ENCODE peak calls at places on chromosomes 1 and 21, in ten cellular contexts. R is left ventricle myocardium inferior; O is cardiac muscle cell; H is A549; V is heart left ventricle; G is aorta; M is CD4-positive, alpha-beta memory T cell; U is SJSA1; S is thoracic aorta; A is right lobe of liver. K is an unnamed sample. For H3K4me1, the result is how much of the 10 kb centered on the place peaks cover.

GRCh38 chr1:34373912-34374311 is 197.2 kb downstream of the C1orf94 start:
- DNase-seq in U (no peak), G (no peak), V (no peak), H (no peak), R (no peak), O (no peak), M (no peak), A (no peak), S (no peak), K (no peak)

GRCh38 chr1:235019456-235019855 is 109.2 kb downstream of the TOMM20 start:
- DNase-seq in G (no peak), M (no peak), S (no peak), A (no peak), O (no peak), R (no peak), V (no peak), U (no peak), H (no peak), K (no peak)

GRCh38 chr1:59445040-59445439 is 148.1 kb downstream of the FGGY start:
- DNase-seq in U (no peak), V (no peak), R (no peak), H (peak), A (no peak), O (peak), G (no peak), M (no peak), S (no peak), K (no peak)

GRCh38 chr21:31893841-31894240 is 21.0 kb downstream of the HUNK start:
- DNase-seq in O (no peak), G (no peak), M (no peak), H (no peak), S (no peak), V (no peak), R (no peak), A (no peak), U (no peak), K (peak)

GRCh38 chr1:65512383-65512782 is 91.9 kb downstream of the LEPR start:
- DNase-seq in O (no peak), M (no peak), R (no peak), U (no peak), H (no peak), A (peak), S (no peak), G (no peak), V (no peak), K (no peak)

GRCh38 chr1:53752281-53752680 is 13.3 kb upstream of the GLIS1 start:
- DNase-seq in G (no peak), O (no peak), H (no peak), M (no peak), R (no peak), V (no peak), U (no peak), A (no peak), S (no peak), K (no peak)

GRCh38 chr1:209766051-209766450 is 10.2 kb downstream of the TRAF3IP3 start:
- DNase-seq in V (no peak), M (no peak), R (no peak), A (no peak), G (no peak), H (no peak), U (no peak), S (no peak), O (no peak), K (no peak)

GRCh38 chr1:59318271-59318865 is 21.5 kb downstream of the FGGY start:
- DNase-seq in M (no peak), V (no peak), H (no peak), A (no peak), R (peak), O (no peak), U (no peak), G (no peak), S (no peak), K (no peak)

GRCh38 chr1:111515291-111516007 is 12.0 kb upstream of the ADORA3 start:
- DNase-seq in M (no peak), A (peak), U (no peak), R (peak), V (peak), O (peak), G (peak), H (no peak), S (no peak), K (no peak)

GRCh38 chr1:179929955-179930798 is 24.4 kb upstream of the CEP350 start:
- DNase-seq in O (no peak), M (no peak), G (no peak), V (no peak), R (no peak), S (no peak), H (no peak), U (no peak), A (no peak), K (no peak)

GRCh38 chr1:161119379-161120061 is 1.6 kb downstream of the NIT1 start:
- DNase-seq in R (no peak), O (peak), A (peak), V (no peak), S (no peak), U (no peak), H (peak), M (peak), G (no peak), K (peak)

GRCh38 chr1:12275370-12275769 is 45.5 kb downstream of the VPS13D start:
- DNase-seq in V (no peak), M (peak), H (peak), O (peak), G (peak), R (peak), U (peak), A (no peak), S (no peak), K (peak)

DNA sequence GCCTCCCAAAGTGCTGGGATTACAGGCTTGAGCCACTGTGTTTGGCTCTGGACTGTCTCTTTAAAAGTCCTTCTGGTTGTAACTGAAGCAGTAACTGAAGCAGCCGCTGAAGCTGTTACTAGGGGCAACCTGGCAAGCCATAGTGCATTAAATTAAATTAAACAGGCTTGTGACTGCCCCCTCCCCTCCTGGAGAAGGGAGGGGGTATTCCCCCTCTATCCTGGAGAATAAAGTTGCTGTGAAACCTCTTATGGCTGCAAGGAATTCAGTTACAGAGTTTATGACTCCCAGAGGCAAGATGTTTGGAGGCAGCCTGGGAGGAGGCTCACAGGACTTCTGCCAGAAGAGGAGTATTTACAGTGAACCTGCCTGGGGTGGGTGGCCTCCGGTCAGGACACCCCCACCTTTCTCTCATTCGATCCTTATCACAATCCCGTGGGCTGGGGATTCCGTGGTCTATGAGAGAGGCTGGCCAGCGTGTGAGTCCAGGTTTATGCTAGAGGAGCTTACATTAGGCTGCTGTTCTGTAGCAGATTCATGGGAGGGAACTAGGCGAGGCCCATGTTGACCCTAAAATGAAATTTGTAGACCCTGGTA is 8.3 kb downstream of the TTC22 start:
- DNase-seq in V (no peak), U (no peak), S (no peak), G (no peak), H (no peak), O (no peak), R (no peak), M (no peak), A (no peak), K (no peak)
- H3K4me3 ChIP-seq in V (no peak), U (no peak), S (no peak), G (no peak), H (no peak), O (no peak), R (no peak), M (no peak), A (no peak), K (no peak)

GRCh38 chr1:30744060-30744756 is 13.4 kb downstream of the LAPTM5 start:
- DNase-seq in H (no peak), M (no peak), R (no peak), S (no peak), A (no peak), G (no peak), O (peak), V (no peak), U (no peak), K (no peak)

GRCh38 chr1:30746212-30747027 is 11.2 kb downstream of the LAPTM5 start:
- DNase-seq in S (no peak), A (no peak), R (no peak), V (no peak), G (no peak), O (no peak), M (no peak), H (no peak), U (no peak), K (no peak)

GRCh38 chr1:30745156-30745833 is 12.3 kb downstream of the LAPTM5 start:
- DNase-seq in M (no peak), O (no peak), A (no peak), V (no peak), G (no peak), R (no peak), S (no peak), H (no peak), U (no peak), K (no peak)

GRCh38 chr1:30747028-30748008 is 10.3 kb downstream of the LAPTM5 start:
- DNase-seq in V (no peak), A (no peak), R (no peak), O (no peak), U (no peak), M (no peak), G (no peak), H (no peak), S (no peak), K (no peak)

GRCh38 chr1:30745834-30746208 is 11.8 kb downstream of the LAPTM5 start:
- DNase-seq in H (no peak), A (no peak), V (no peak), R (no peak), G (no peak), M (no peak), S (no peak), U (no peak), O (no peak), K (no peak)
- H3K4me1 ChIP-seq in H (under half), A (under half), V (under half), R (under half), G (under half), M (half or more), S (under half), U (under half), O (under half), K (under half)

GRCh38 chr1:192554904-192555303 is 20.7 kb upstream of the RGS1 start:
- DNase-seq in V (no peak), U (no peak), H (no peak), S (no peak), A (no peak), R (no peak), G (no peak), M (no peak), O (no peak), K (no peak)

GRCh38 chr1:192550922-192551534 is 24.5 kb upstream of the RGS1 start:
- DNase-seq in A (no peak), O (peak), G (no peak), U (no peak), V (no peak), S (no peak), R (no peak), H (peak), M (no peak), K (no peak)

GRCh38 chr1:192555399-192555798 is 20.2 kb upstream of the RGS1 start:
- DNase-seq in S (no peak), M (no peak), H (no peak), O (no peak), V (no peak), A (no peak), R (no peak), U (no peak), G (no peak), K (no peak)

GRCh38 chr1:192553741-192554140 is 21.8 kb upstream of the RGS1 start:
- DNase-seq in H (no peak), M (no peak), U (no peak), S (no peak), O (no peak), G (no peak), V (no peak), R (no peak), A (no peak), K (no peak)

GRCh38 chr1:192552619-192553225 is 22.9 kb upstream of the RGS1 start:
- DNase-seq in O (no peak), A (no peak), U (no peak), M (peak), G (no peak), S (no peak), R (no peak), V (no peak), H (no peak), K (no peak)
- H3K27ac ChIP-seq in O (no peak), A (no peak), U (no peak), M (peak), G (no peak), S (peak), R (no peak), V (no peak), H (no peak), K (no peak)

GRCh38 chr21:46114963-46115362 is 17.1 kb downstream of the COL6A2 start:
- DNase-seq in M (no peak), U (peak), H (no peak), R (peak), A (peak), V (no peak), S (peak), O (no peak), G (peak), K (no peak)
- H3K4me3 ChIP-seq in M (no peak), U (no peak), H (no peak), R (no peak), A (no peak), V (no peak), S (no peak), O (no peak), G (no peak), K (no peak)